ENCODE peak calls at places on chromosome X, in eight cellular contexts. T, B, X, U, Y, S, L and J are unnamed samples.

GRCh38 chrX:110406822-110407221 is 48.2 kb downstream of the RTL9 start:
- DNase-seq in T (no peak), B (no peak), X (no peak), U (no peak), Y (no peak), S (no peak), L (no peak), J (no peak)

GRCh38 chrX:12494400-12495138 is 296.6 kb upstream of the PRPS2 start:
- DNase-seq in T (no peak), B (no peak), X (no peak), U (no peak), Y (no peak), S (no peak), L (no peak), J (no peak)

GRCh38 chrX:110852180-110852579 is 56.6 kb upstream of the CHRDL1 start:
- DNase-seq in T (no peak), B (peak), X (no peak), U (peak), Y (no peak), S (no peak), L (no peak), J (peak)

GRCh38 chrX:132488819-132489255 is at the start of gene MBNL3:
- DNase-seq in T (peak), B (no peak), X (no peak), U (peak), Y (peak), S (peak), L (peak), J (peak)

GRCh38 chrX:13142891-13143290 is 98.5 kb upstream of the FAM9C start:
- DNase-seq in T (no peak), B (no peak), X (no peak), U (no peak), Y (no peak), S (no peak), L (no peak), J (no peak)

GRCh38 chrX:107675823-107676555 is 47.7 kb downstream of the PRPS1 start:
- DNase-seq in T (no peak), B (no peak), X (no peak), U (no peak), Y (peak), S (no peak), L (no peak), J (peak)

GRCh38 chrX:19904778-19905367 is 17.5 kb upstream of the SH3KBP1 start:
- DNase-seq in T (no peak), B (peak), X (no peak), U (peak), Y (peak), S (no peak), L (peak), J (peak)

GRCh38 chrX:10208281-10208856 is 51.6 kb downstream of the CLCN4 start:
- DNase-seq in T (no peak), B (no peak), X (no peak), U (no peak), Y (no peak), S (no peak), L (no peak), J (no peak)

GRCh38 chrX:37287741-37288424 is 61.3 kb upstream of the PRRG1 start:
- DNase-seq in T (no peak), B (no peak), X (no peak), U (peak), Y (no peak), S (no peak), L (no peak), J (no peak)

GRCh38 chrX:39018526-39018925 is 217.3 kb downstream of the MID1IP1 start:
- DNase-seq in T (no peak), B (no peak), X (no peak), U (no peak), Y (no peak), S (no peak), L (no peak), J (no peak)

GRCh38 chrX:80572636-80573035 is 152.4 kb downstream of the TENT5D start:
- DNase-seq in T (peak), B (no peak), X (no peak), U (no peak), Y (no peak), S (no peak), L (no peak), J (no peak)

GRCh38 chrX:57367649-57368048 is 81.1 kb downstream of the FAAH2 start:
- DNase-seq in T (no peak), B (no peak), X (no peak), U (no peak), Y (no peak), S (no peak), L (no peak), J (peak)

GRCh38 chrX:17818729-17819128 is 42.4 kb downstream of the RAI2 start:
- DNase-seq in T (no peak), B (no peak), X (no peak), U (no peak), Y (no peak), S (no peak), L (no peak), J (no peak)

GRCh38 chrX:81259008-81259713 is 57.3 kb downstream of the SH3BGRL start:
- DNase-seq in T (no peak), B (no peak), X (no peak), U (no peak), Y (no peak), S (no peak), L (peak), J (peak)

GRCh38 chrX:150575415-150575814 is 7.0 kb downstream of the MTM1 start:
- DNase-seq in T (no peak), B (no peak), X (no peak), U (no peak), Y (no peak), S (peak), L (peak), J (peak)

GRCh38 chrX:134990475-134991473 is at the start of gene SMIM10:
- DNase-seq in T (peak), B (peak), X (no peak), U (peak), Y (no peak), S (peak), L (peak), J (peak)

GRCh38 chrX:123833387-123833786 is 26.5 kb upstream of the XIAP start:
- DNase-seq in T (no peak), B (peak), X (peak), U (peak), Y (peak), S (peak), L (peak), J (peak)

GRCh38 chrX:25028726-25029125 is 13.0 kb upstream of the ARX start:
- DNase-seq in T (no peak), B (no peak), X (no peak), U (no peak), Y (no peak), S (no peak), L (no peak), J (peak)

GRCh38 chrX:130555757-130556156 is 154.0 kb downstream of the RBMX2 start:
- DNase-seq in T (no peak), B (no peak), X (no peak), U (peak), Y (no peak), S (no peak), L (no peak), J (no peak)

GRCh38 chrX:23844502-23845138 is 61.6 kb downstream of the SAT1 start:
- DNase-seq in T (no peak), B (peak), X (no peak), U (no peak), Y (peak), S (no peak), L (peak), J (peak)

GRCh38 chrX:153708415-153708814 is 15.8 kb downstream of the BCAP31 start:
- DNase-seq in T (peak), B (peak), X (no peak), U (peak), Y (peak), S (peak), L (peak), J (peak)

GRCh38 chrX:115624916-115625315 is 63.9 kb downstream of the PLS3 start:
- DNase-seq in T (no peak), B (no peak), X (no peak), U (no peak), Y (no peak), S (no peak), L (no peak), J (peak)

GRCh38 chrX:117010243-117010642 is 547.5 kb upstream of the CT83 start:
- DNase-seq in T (no peak), B (no peak), X (no peak), U (no peak), Y (no peak), S (no peak), L (no peak), J (no peak)

GRCh38 chrX:14039344-14039743 is 9.7 kb upstream of the GEMIN8 start:
- DNase-seq in T (no peak), B (peak), X (no peak), U (peak), Y (peak), S (peak), L (peak), J (peak)

GRCh38 chrX:74179071-74179470 is 124.9 kb upstream of the ZCCHC13 start:
- DNase-seq in T (no peak), B (no peak), X (no peak), U (no peak), Y (no peak), S (no peak), L (peak), J (peak)

GRCh38 chrX:1925053-1925481 is 310.2 kb downstream of the ASMT start:
- DNase-seq in T (no peak), B (no peak), X (no peak), U (no peak), Y (no peak), S (no peak), L (no peak), J (no peak)

GRCh38 chrX:40095588-40096394 is 2.0 kb downstream of the BCOR start:
- DNase-seq in T (peak), B (no peak), X (no peak), U (no peak), Y (peak), S (peak), L (peak), J (peak)

GRCh38 chrX:149758068-149758714 is 15.7 kb upstream of the HSFX1 start:
- DNase-seq in T (no peak), B (no peak), X (no peak), U (no peak), Y (no peak), S (no peak), L (no peak), J (no peak)